ENCODE peak calls at places on chromosome 12, in five cellular contexts. X, R, O, H and U are unnamed samples.

GRCh38 chr12:1204581-1205121 is 213.6 kb downstream of the ERC1 start:
- DNase-seq in X (no peak), R (no peak), O (no peak), H (no peak), U (no peak)

GRCh38 chr12:81866081-81866480 is 106.9 kb upstream of the PPFIA2 start:
- DNase-seq in X (no peak), R (no peak), O (no peak), H (no peak), U (no peak)

GRCh38 chr12:69987453-69988102 is 162.6 kb downstream of the MYRFL start:
- DNase-seq in X (no peak), R (no peak), O (no peak), H (no peak), U (no peak)

GRCh38 chr12:13219320-13219719 is 22.8 kb downstream of the EMP1 start:
- DNase-seq in X (no peak), R (no peak), O (no peak), H (no peak), U (no peak)

GRCh38 chr12:122855985-122856831 is 21.0 kb downstream of the HIP1R start:
- DNase-seq in X (no peak), R (no peak), O (no peak), H (no peak), U (no peak)

GRCh38 chr12:109270494-109270893 is 38.6 kb downstream of the FOXN4 start:
- DNase-seq in X (no peak), R (no peak), O (no peak), H (no peak), U (no peak)

GRCh38 chr12:96881608-96882007 is 25.4 kb upstream of the NEDD1 start:
- DNase-seq in X (no peak), R (no peak), O (no peak), H (no peak), U (no peak)

GRCh38 chr12:130031571-130032189 is 127.9 kb upstream of the TMEM132D start:
- DNase-seq in X (peak; percentile 60), R (no peak), O (peak; percentile 46), H (peak; percentile 71), U (no peak)

GRCh38 chr12:31622038-31622437 is 31.1 kb upstream of the DENND5B start:
- DNase-seq in X (no peak), R (no peak), O (no peak), H (no peak), U (no peak)

GRCh38 chr12:9975614-9976013 is 4.4 kb downstream of the CLEC12A start:
- DNase-seq in X (no peak), R (no peak), O (no peak), H (no peak), U (no peak)

GRCh38 chr12:15839682-15840081 is 42.5 kb upstream of the STRAP start:
- DNase-seq in X (no peak), R (no peak), O (no peak), H (no peak), U (no peak)

GRCh38 chr12:59149995-59150642 is 229.8 kb upstream of the LRIG3 start:
- DNase-seq in X (no peak), R (no peak), O (no peak), H (peak; percentile 96), U (peak; percentile 53)

GRCh38 chr12:50720085-50720484 is 43.8 kb upstream of the ATF1 start:
- DNase-seq in X (no peak), R (no peak), O (no peak), H (no peak), U (no peak)

GRCh38 chr12:3247596-3248270 is 170.6 kb downstream of the TSPAN9 start:
- DNase-seq in X (no peak), R (no peak), O (no peak), H (peak; percentile 100), U (no peak)

GRCh38 chr12:76049575-76050251 is 18.1 kb upstream of the PHLDA1 start:
- DNase-seq in X (no peak), R (no peak), O (no peak), H (no peak), U (no peak)

GRCh38 chr12:2586159-2587035 is 208.4 kb upstream of the FKBP4 start:
- DNase-seq in X (no peak), R (no peak), O (no peak), H (peak; percentile 69), U (no peak)

GRCh38 chr12:79420146-79420618 is 270.6 kb downstream of the PAWR start:
- DNase-seq in X (no peak), R (no peak), O (no peak), H (peak; percentile 35), U (peak; percentile 0)

GRCh38 chr12:14257734-14258467 is 107.6 kb upstream of the ATF7IP start:
- DNase-seq in X (peak; percentile 75), R (peak; percentile 69), O (peak; percentile 83), H (peak; percentile 100), U (peak; percentile 93)

GRCh38 chr12:1740161-1740948 is 49.5 kb downstream of the ADIPOR2 start:
- DNase-seq in X (no peak), R (no peak), O (no peak), H (peak; percentile 86), U (no peak)

GRCh38 chr12:24600559-24600958 is 348.3 kb downstream of the BCAT1 start:
- DNase-seq in X (no peak), R (no peak), O (no peak), H (no peak), U (no peak)